ENCODE peak calls at places on chromosomes 5 and 9, in five cellular contexts. U, B, V, O and P are unnamed samples.

GRCh38 chr9:107983191-107983603 is 493.6 kb upstream of the KLF4 start:
- DNase-seq in U (no peak), B (peak; percentile 32), V (no peak), O (no peak), P (peak; percentile 56)

GRCh38 chr5:143564417-143564816 is 160.9 kb upstream of the NR3C1 start:
- DNase-seq in U (no peak), B (no peak), V (no peak), O (no peak), P (no peak)

GRCh38 chr5:9440517-9440916 is 105.4 kb downstream of the SEMA5A start:
- DNase-seq in U (no peak), B (peak; percentile 89), V (no peak), O (no peak), P (peak; percentile 77)

GRCh38 chr5:14869286-14870164 is 2.1 kb downstream of the ANKH start:
- DNase-seq in U (no peak), B (no peak), V (no peak), O (no peak), P (no peak)

GRCh38 chr5:96439477-96440184 is 6.6 kb upstream of the PCSK1 start:
- DNase-seq in U (no peak), B (no peak), V (no peak), O (no peak), P (no peak)

GRCh38 chr9:134179918-134180785 is 15.8 kb upstream of the RNU6ATAC start:
- DNase-seq in U (no peak), B (no peak), V (no peak), O (no peak), P (no peak)

GRCh38 chr9:88957526-88957925 is 33.7 kb upstream of the S1PR3 start:
- DNase-seq in U (no peak), B (no peak), V (peak; percentile 91), O (no peak), P (no peak)

GRCh38 chr9:130432796-130433167 is 12.0 kb upstream of the ASS1 start:
- DNase-seq in U (no peak), B (peak; percentile 77), V (no peak), O (no peak), P (no peak)

GRCh38 chr5:178382689-178383276 is 150.2 kb upstream of the PHYKPL start:
- DNase-seq in U (no peak), B (no peak), V (peak; percentile 24), O (no peak), P (no peak)

GRCh38 chr5:137152616-137153015 is 346.5 kb downstream of the SPOCK1 start:
- DNase-seq in U (no peak), B (no peak), V (no peak), O (no peak), P (no peak)

GRCh38 chr5:129379406-129379805 is 80.7 kb upstream of the ADAMTS19 start:
- DNase-seq in U (no peak), B (no peak), V (peak; percentile 25), O (no peak), P (no peak)

GRCh38 chr5:75275736-75276135 is 39.1 kb upstream of the ANKRD31 start:
- DNase-seq in U (no peak), B (no peak), V (peak; percentile 49), O (no peak), P (no peak)

GRCh38 chr5:136332213-136332612 is 33.1 kb downstream of the TRPC7 start:
- DNase-seq in U (no peak), B (no peak), V (no peak), O (no peak), P (no peak)

GRCh38 chr9:19485193-19485592 is 76.4 kb downstream of the ACER2 start:
- DNase-seq in U (peak; percentile 22), B (no peak), V (no peak), O (no peak), P (no peak)

GRCh38 chr5:174698156-174698555 is 26.2 kb upstream of the MSX2 start:
- DNase-seq in U (no peak), B (peak; percentile 29), V (peak; percentile 42), O (no peak), P (no peak)

GRCh38 chr5:176535101-176535654 is 2.0 kb downstream of the RNF44 start:
- DNase-seq in U (no peak), B (no peak), V (peak; percentile 38), O (no peak), P (peak; percentile 24)

GRCh38 chr9:121558423-121558950 is 58.8 kb upstream of the GGTA1 start:
- DNase-seq in U (no peak), B (no peak), V (no peak), O (no peak), P (no peak)
- H2BK5ac ChIP-seq in U (peak overlapping the region; percentile 68), B (no peak overlapping the region), V (no peak overlapping the region), O (no peak overlapping the region), P (peak overlapping the region; percentile 37)

GRCh38 chr9:81588148-81588874 is 101.0 kb downstream of the TLE1 start:
- DNase-seq in U (no peak), B (peak; percentile 59), V (no peak), O (no peak), P (peak; percentile 74)
- H2BK5ac ChIP-seq in U (no peak overlapping the region), B (no peak overlapping the region), V (no peak overlapping the region), O (no peak overlapping the region), P (no peak overlapping the region)

DNA sequence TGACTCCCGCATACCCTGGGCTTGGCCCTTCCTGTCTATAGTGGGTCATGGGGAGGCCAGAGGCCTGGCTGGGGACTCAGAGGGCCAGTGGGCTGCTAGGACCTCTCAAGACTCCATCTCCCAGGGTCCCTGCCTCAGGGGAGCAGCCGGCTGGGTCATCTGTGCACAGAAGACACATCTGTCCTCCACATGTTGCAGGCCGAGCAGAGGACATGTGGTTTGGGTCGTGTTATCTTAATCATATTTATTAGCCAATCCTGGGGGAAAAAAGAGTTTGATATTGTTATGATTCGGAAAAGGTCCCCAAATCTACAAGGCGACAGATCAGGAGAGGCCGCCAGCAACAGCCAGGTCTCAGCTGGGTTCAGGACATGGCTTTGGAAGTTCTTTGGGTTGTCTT is 14.4 kb downstream of the LMX1B start:
- DNase-seq in U (no peak), B (no peak), V (no peak), O (no peak), P (no peak)
- H2BK5ac ChIP-seq in U (no peak overlapping the region), B (no peak overlapping the region), V (no peak overlapping the region), O (no peak overlapping the region), P (no peak overlapping the region)

GRCh38 chr5:151068189-151068570 is 12.7 kb downstream of the TNIP1 start:
- DNase-seq in U (no peak), B (no peak), V (no peak), O (no peak), P (peak; percentile 53)
- H2BK5ac ChIP-seq in U (no peak overlapping the region), B (no peak overlapping the region), V (no peak overlapping the region), O (no peak overlapping the region), P (no peak overlapping the region)

GRCh38 chr5:111447822-111448221 is 64.5 kb downstream of the STARD4 start:
- DNase-seq in U (no peak), B (peak; percentile 87), V (peak; percentile 74), O (peak; percentile 6), P (no peak)

GRCh38 chr5:111454198-111454606 is 58.1 kb downstream of the STARD4 start:
- DNase-seq in U (no peak), B (no peak), V (no peak), O (no peak), P (peak; percentile 55)

GRCh38 chr5:111453290-111453689 is 59.0 kb downstream of the STARD4 start:
- DNase-seq in U (no peak), B (no peak), V (no peak), O (no peak), P (peak; percentile 55)

DNA sequence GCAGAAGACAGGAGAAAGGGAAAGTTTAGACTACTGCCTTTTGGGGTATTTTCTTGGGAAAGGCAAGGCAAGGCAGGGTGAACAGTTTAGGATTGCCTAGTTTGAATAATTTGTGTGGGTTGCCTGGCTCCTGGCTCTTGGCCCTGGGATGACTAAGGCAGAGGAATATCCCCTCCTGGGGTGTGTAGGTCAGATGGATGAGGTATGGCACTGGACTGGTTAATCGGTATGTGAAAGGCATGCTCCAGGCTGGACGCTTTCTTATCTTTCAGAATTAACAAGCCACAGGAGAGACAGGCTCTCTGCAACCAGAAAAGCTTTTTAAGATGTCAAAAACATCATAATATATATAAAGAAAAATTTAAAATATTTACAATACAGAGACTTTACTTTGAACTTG is 58.6 kb downstream of the STARD4 start:
- DNase-seq in U (no peak), B (peak; percentile 70), V (peak; percentile 14), O (no peak), P (peak; percentile 74)
- H2BK5ac ChIP-seq in U (no peak overlapping the region), B (no peak overlapping the region), V (no peak overlapping the region), O (no peak overlapping the region), P (peak overlapping the region; percentile 47)

GRCh38 chr5:139523635-139524445 is 37.3 kb upstream of the UBE2D2 start:
- DNase-seq in U (peak; percentile 73), B (no peak), V (peak; percentile 42), O (no peak), P (no peak)

GRCh38 chr5:139524932-139525585 is 36.1 kb upstream of the UBE2D2 start:
- DNase-seq in U (no peak), B (no peak), V (no peak), O (no peak), P (no peak)

DNA sequence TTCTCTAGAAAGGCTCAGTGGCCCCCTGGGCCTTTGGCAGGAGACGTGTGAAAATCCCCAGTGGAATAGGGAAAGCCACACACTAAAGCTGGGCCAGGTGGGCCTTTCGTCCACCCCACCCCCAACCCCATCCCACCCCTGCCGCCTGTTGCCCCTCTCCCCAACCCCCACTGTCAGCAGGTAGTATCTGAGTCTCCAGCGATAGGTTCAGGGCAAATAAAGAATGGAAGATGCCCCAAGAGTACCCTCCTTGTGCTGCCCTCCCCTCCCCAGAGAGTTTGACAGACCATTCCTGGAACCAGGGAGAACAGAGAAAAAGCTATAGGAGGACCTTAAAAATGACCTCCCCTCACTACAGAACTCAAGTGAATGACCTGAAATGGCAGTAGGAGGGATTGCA is 36.7 kb upstream of the UBE2D2 start:
- DNase-seq in U (no peak), B (no peak), V (no peak), O (no peak), P (no peak)
- H2BK5ac ChIP-seq in U (peak overlapping the region; percentile 36), B (no peak overlapping the region), V (no peak overlapping the region), O (no peak overlapping the region), P (no peak overlapping the region)

DNA sequence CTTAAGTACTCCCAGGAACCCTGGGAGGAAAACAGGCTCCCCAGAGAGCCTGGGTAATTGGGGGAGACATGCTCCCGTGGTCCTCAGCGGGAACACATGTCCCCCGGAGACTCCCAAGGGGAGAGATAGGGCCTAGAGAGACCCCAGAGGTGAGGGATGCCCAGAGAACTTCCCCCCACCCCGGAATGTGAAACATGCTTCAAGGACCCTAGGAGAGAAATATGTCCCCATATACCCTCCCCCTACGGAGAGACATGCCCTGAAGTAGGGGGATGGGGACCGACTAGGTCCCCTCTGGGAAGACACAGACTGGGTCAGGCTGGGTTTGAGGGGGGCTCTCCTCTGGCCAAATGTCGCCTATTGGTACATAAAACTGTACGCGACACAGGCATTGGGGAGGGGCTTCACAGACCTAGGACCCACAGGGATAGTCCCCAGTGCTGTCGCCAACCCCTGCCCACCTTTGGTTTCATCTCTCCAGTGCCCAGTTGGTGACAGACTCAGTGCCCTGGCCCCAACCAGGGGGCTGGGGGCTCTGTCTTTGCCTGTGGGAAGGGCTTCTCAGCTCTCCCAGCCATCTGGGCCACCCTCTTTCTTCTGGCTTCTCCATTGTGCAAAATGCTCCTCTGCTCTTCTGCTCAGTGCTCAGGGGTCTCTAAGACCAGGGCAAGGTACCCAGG is 26.9 kb downstream of the PCDH1 start:
- DNase-seq in U (no peak), B (no peak), V (no peak), O (no peak), P (no peak)
- H2BK5ac ChIP-seq in U (peak overlapping the region; percentile 78), B (no peak overlapping the region), V (peak overlapping the region; percentile 37), O (peak overlapping the region; percentile 84), P (no peak overlapping the region)